ENCODE peak calls at places on chromosomes 2 and 18, in seven cellular contexts. F, O, V, R, Q, K and D are unnamed samples.

GRCh38 chr18:23049698-23050373 is 85.4 kb upstream of the CABLES1 start:
- DNase-seq in Q (no peak), F (no peak), V (no peak), K (no peak), R (no peak), O (no peak), D (no peak)

GRCh38 chr18:58013241-58014211 is 30.5 kb upstream of the NEDD4L start:
- DNase-seq in K (no peak), O (no peak), V (peak), Q (no peak), F (peak), R (peak), D (no peak)

GRCh38 chr2:33230133-33230618 is 246.3 kb upstream of the RASGRP3 start:
- DNase-seq in V (no peak), F (no peak), O (no peak), Q (no peak), K (no peak), R (no peak), D (no peak)

GRCh38 chr2:52117299-52117698 is 1085.4 kb upstream of the NRXN1 start:
- DNase-seq in V (peak), Q (no peak), O (peak), K (no peak), R (peak), F (peak), D (no peak)

GRCh38 chr18:77206676-77207370 is 42.8 kb upstream of the GALR1 start:
- DNase-seq in V (peak), F (no peak), O (no peak), K (peak), Q (no peak), R (peak), D (no peak)

GRCh38 chr2:24021122-24021998 is 11.5 kb downstream of the MFSD2B start:
- DNase-seq in Q (no peak), O (peak), F (peak), K (no peak), R (no peak), V (no peak), D (no peak)

GRCh38 chr2:144849612-144850011 is 329.7 kb upstream of the ZEB2 start:
- DNase-seq in O (peak), K (no peak), Q (peak), F (no peak), R (no peak), V (peak), D (no peak)

GRCh38 chr2:165274698-165275097 is 35.5 kb downstream of the SCN2A start:
- DNase-seq in O (no peak), V (peak), R (peak), Q (no peak), F (no peak), K (peak), D (no peak)

GRCh38 chr18:78522507-78522906 is 457.1 kb upstream of the SALL3 start:
- DNase-seq in F (no peak), V (no peak), R (no peak), Q (no peak), O (no peak), K (no peak), D (no peak)

GRCh38 chr2:166074430-166074829 is 53.4 kb downstream of the SCN1A start:
- DNase-seq in O (no peak), Q (no peak), V (no peak), F (no peak), K (no peak), R (no peak), D (no peak)

GRCh38 chr2:100216015-100216414 is 73.6 kb upstream of the AFF3 start:
- DNase-seq in K (no peak), F (no peak), Q (no peak), O (no peak), R (no peak), V (no peak), D (no peak)

GRCh38 chr2:197793456-197793855 is 8.3 kb upstream of the BOLL start:
- DNase-seq in K (peak), O (no peak), V (no peak), R (no peak), F (no peak), Q (no peak), D (no peak)

GRCh38 chr18:26700201-26700600 is 151.8 kb upstream of the KCTD1 start:
- DNase-seq in Q (no peak), F (no peak), V (no peak), K (no peak), R (no peak), O (no peak), D (no peak)

GRCh38 chr18:12948055-12948804 is 419 bp downstream of the SEH1L start:
- DNase-seq in Q (peak), O (peak), V (peak), R (peak), K (peak), F (peak), D (peak)

GRCh38 chr2:229096667-229097066 is 174.4 kb downstream of the PID1 start:
- DNase-seq in F (no peak), R (no peak), V (no peak), K (no peak), O (no peak), Q (no peak), D (no peak)

GRCh38 chr18:76553715-76554603 is 58.9 kb upstream of the ZNF516 start:
- DNase-seq in V (peak), R (peak), O (peak), F (peak), Q (no peak), K (no peak), D (no peak)

GRCh38 chr18:42956287-42956686 is 159.2 kb downstream of the RIT2 start:
- DNase-seq in O (no peak), F (no peak), K (no peak), V (no peak), Q (no peak), R (no peak), D (no peak)

GRCh38 chr18:42954887-42955286 is 160.6 kb downstream of the RIT2 start:
- DNase-seq in V (no peak), O (no peak), F (no peak), K (no peak), Q (no peak), R (no peak), D (no peak)

GRCh38 chr18:42953306-42953705 is 162.2 kb downstream of the RIT2 start:
- DNase-seq in O (no peak), Q (no peak), K (no peak), R (no peak), F (no peak), V (no peak), D (no peak)

GRCh38 chr18:42950732-42951131 is 164.8 kb downstream of the RIT2 start:
- DNase-seq in R (no peak), Q (no peak), V (no peak), K (no peak), O (no peak), F (no peak), D (no peak)
- H3K4me3 ChIP-seq in R (no peak), Q (no peak), V (no peak), K (no peak), O (no peak), F (no peak), D (no peak)

GRCh38 chr2:178069551-178069950 is 3.0 kb downstream of the PDE11A start:
- DNase-seq in F (no peak), V (no peak), Q (no peak), O (no peak), K (no peak), R (no peak), D (no peak)

GRCh38 chr2:178070824-178071223 is 1.8 kb downstream of the PDE11A start:
- DNase-seq in K (no peak), R (no peak), F (no peak), O (no peak), Q (no peak), V (peak), D (no peak)

GRCh38 chr2:178072383-178073301 is at the start of gene PDE11A:
- DNase-seq in R (peak), Q (peak), O (peak), V (peak), K (peak), F (peak), D (no peak)

GRCh38 chr2:178074123-178075005 is 1.8 kb upstream of the PDE11A start:
- DNase-seq in K (no peak), Q (no peak), O (peak), F (peak), R (no peak), V (no peak), D (no peak)

GRCh38 chr2:178072000-178072382 is 586 bp downstream of the PDE11A start:
- DNase-seq in O (no peak), Q (peak), F (no peak), R (no peak), K (no peak), V (no peak), D (no peak)
- H3K4me3 ChIP-seq in O (peak), Q (peak), F (peak), R (no peak), K (no peak), V (no peak), D (peak)

DNA sequence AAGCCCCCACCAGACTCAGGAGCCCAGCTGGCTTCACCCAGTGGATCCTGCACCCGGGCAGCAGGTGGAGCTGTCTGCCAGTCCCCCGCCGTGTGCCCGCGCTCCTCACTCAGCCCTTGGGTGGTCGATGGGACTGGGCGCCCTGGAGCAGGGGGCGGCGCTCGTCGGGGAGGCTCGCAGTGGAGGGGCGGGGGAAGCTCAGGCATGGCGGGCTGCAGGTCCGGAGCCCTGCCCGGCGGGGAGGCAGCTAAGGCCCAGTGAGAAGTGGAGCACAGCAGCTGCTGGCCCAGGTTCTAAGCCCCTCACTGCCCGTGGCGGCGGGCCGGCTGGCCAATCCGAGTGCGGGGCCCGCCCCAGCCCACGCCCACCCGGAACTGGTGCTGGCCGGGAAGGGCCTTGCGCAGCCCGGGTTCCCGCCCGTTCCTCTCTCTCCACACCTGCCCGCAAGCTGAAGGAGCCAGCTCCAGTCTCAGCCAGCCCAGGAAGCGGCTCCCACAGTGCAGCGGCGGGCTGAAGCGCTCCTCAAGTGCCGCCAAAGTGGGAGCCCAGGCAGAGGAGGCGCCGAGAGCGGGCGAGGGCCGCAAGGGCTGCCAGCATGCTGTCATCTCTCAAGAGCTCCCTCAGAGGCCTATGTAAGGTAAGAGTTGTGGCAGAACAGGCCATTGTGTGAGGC is 1307.8 kb upstream of the TMEFF2 start:
- DNase-seq in Q (no peak), R (peak), K (no peak), O (no peak), V (no peak), F (no peak), D (no peak)
- H3K4me3 ChIP-seq in Q (no peak), R (peak), K (no peak), O (no peak), V (no peak), F (no peak), D (no peak)

DNA sequence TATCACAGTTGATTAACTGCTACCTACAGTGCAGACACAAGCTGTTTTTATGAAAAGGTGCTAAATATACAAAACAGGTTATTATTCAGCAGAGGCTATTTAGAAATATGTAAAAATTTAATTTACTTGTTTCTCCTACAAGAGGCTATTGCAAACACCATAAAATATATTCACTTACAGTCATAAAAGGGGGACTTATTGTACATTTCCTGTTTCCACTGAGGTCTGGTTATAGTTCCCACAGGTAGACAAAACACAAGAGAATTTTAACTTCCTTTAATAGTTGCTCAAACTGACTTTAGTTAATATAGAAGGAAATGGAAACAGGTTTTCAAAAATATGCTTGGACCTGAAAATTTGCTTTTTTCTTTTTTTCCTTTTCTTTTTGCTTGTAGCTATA is 40.0 kb upstream of the FRZB start:
- DNase-seq in K (no peak), V (no peak), O (no peak), F (no peak), R (no peak), Q (no peak), D (no peak)
- H3K4me3 ChIP-seq in K (no peak), V (no peak), O (no peak), F (no peak), R (no peak), Q (no peak), D (no peak)

DNA sequence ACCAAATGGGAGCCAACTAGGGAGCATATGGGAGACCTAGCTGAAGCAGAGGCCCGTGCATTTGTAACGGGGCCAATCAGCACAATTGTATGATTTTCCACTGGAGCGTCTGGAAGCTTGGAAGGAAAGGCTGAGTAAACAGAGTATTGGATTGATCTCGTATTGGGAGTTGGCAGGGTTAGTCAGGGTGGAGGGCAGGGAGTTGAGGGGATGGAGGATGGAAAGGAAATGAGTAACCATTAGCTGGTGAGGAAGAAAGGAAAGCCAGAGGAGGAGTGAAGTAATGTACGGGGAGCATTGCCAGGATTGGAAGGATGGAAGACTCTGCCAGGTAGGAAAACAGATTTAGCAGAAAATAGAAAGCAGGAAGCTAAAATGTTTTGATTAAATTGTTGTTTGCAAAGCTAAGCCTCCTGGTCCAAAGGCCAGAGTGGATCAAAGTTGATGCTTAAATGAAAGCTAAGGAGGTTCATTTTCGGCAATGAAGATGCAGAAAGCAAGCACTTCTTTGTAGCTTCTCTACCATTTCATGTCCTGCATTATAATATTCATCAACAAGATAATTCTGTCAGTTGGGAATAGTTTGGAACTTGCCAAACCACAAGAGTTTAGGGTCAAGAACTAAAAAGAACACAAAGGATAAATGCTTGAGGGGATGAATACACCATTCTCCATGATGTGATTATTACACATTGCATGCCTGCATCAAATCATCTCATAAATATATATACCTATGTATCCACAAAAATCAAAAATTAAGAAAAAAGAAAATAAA is 75.6 kb upstream of the TTN start:
- DNase-seq in O (no peak), K (peak), V (peak), R (peak), F (peak), Q (peak), D (no peak)
- H3K4me3 ChIP-seq in O (peak), K (no peak), V (peak), R (no peak), F (peak), Q (no peak), D (no peak)